ENCODE peak calls at places on chromosomes 5 and 9, in six cellular contexts. U, Q, E, R, C and D are unnamed samples.

GRCh38 chr5:144205141-144205551 is 34.5 kb downstream of the KCTD16 start:
- DNase-seq in E (peak), R (peak), U (no peak), Q (peak), C (peak), D (peak)

GRCh38 chr5:179699640-179700298 is 1.0 kb downstream of the CANX start:
- DNase-seq in Q (peak), E (no peak), R (peak), C (peak), U (no peak), D (no peak)

GRCh38 chr5:153358315-153358976 is 132.0 kb upstream of the GRIA1 start:
- DNase-seq in R (peak), C (no peak), U (no peak), E (no peak), Q (peak), D (no peak)

GRCh38 chr5:87776785-87777184 is 364.1 kb upstream of the CCNH start:
- DNase-seq in C (no peak), U (no peak), R (no peak), E (no peak), Q (no peak), D (no peak)

GRCh38 chr9:84107995-84108394 is 127.4 kb downstream of the RMI1 start:
- DNase-seq in C (no peak), Q (no peak), U (no peak), R (no peak), E (no peak), D (no peak)

GRCh38 chr9:89821081-89821480 is 216.3 kb downstream of the GADD45G start:
- DNase-seq in R (peak), U (no peak), Q (peak), E (no peak), C (no peak), D (peak)

GRCh38 chr9:130891699-130892502 is 4.7 kb downstream of the QRFP start:
- DNase-seq in Q (no peak), C (no peak), U (no peak), E (no peak), R (no peak), D (no peak)

GRCh38 chr9:135989722-135990467 is 28.7 kb upstream of the UBAC1 start:
- DNase-seq in R (no peak), Q (no peak), E (no peak), C (no peak), U (no peak), D (no peak)

GRCh38 chr5:23007226-23007625 is 154.1 kb upstream of the CDH12 start:
- DNase-seq in C (no peak), Q (peak), U (no peak), R (peak), E (no peak), D (no peak)

GRCh38 chr9:23308114-23308513 is 517.9 kb downstream of the ELAVL2 start:
- DNase-seq in E (no peak), Q (peak), R (peak), C (no peak), U (no peak), D (no peak)

GRCh38 chr5:138632900-138633489 is 57.8 kb upstream of the HSPA9 start:
- DNase-seq in U (peak), C (peak), Q (peak), E (peak), R (peak), D (peak)

GRCh38 chr5:67193479-67193878 is 3.1 kb downstream of the CD180 start:
- DNase-seq in C (no peak), E (no peak), U (no peak), R (no peak), Q (no peak), D (no peak)

GRCh38 chr5:24141046-24141445 is 503.7 kb downstream of the CDH10 start:
- DNase-seq in E (no peak), U (no peak), R (peak), Q (no peak), C (no peak), D (peak)

GRCh38 chr5:93620487-93621339 is 37.7 kb downstream of the NR2F1 start:
- DNase-seq in C (peak), E (peak), Q (peak), U (peak), R (peak), D (peak)

GRCh38 chr5:118681655-118682054 is 306.7 kb downstream of the DTWD2 start:
- DNase-seq in U (no peak), C (no peak), E (no peak), R (no peak), Q (no peak), D (no peak)

GRCh38 chr9:121495976-121496375 is 3.7 kb downstream of the GGTA1 start:
- DNase-seq in R (no peak), U (no peak), Q (no peak), E (no peak), C (no peak), D (no peak)

GRCh38 chr9:74887041-74887980 is at the start of gene TRPM6:
- DNase-seq in U (peak), C (peak), R (peak), Q (peak), E (peak), D (peak)

GRCh38 chr5:84729326-84729725 is 344.6 kb upstream of the EDIL3 start:
- DNase-seq in U (no peak), C (peak), Q (peak), R (peak), E (no peak), D (no peak)

GRCh38 chr5:178529080-178529479 is 61.1 kb downstream of the COL23A1 start:
- DNase-seq in R (peak), E (no peak), U (no peak), Q (no peak), C (no peak), D (no peak)

GRCh38 chr9:6079386-6079785 is 64.0 kb upstream of the RANBP6 start:
- DNase-seq in R (peak), Q (no peak), E (no peak), U (no peak), C (no peak), D (no peak)

GRCh38 chr5:115321309-115321708 is 24.9 kb upstream of the CCDC112 start:
- DNase-seq in C (peak), Q (no peak), R (no peak), U (no peak), E (no peak), D (no peak)

GRCh38 chr5:139446956-139447779 is 7.8 kb upstream of the DNAJC18 start:
- DNase-seq in E (no peak), C (peak), Q (peak), R (no peak), U (no peak), D (no peak)

GRCh38 chr5:150082364-150082763 is 4.0 kb downstream of the CSF1R start:
- DNase-seq in R (no peak), U (no peak), Q (no peak), E (no peak), C (no peak), D (no peak)

GRCh38 chr9:74172874-74173273 is 324.3 kb upstream of the RORB start:
- DNase-seq in E (no peak), Q (no peak), C (no peak), U (no peak), R (no peak), D (no peak)

GRCh38 chr9:136977223-136978072 is at the start of gene PTGDS:
- DNase-seq in Q (peak), U (no peak), E (no peak), C (peak), R (no peak), D (no peak)

GRCh38 chr5:176799488-176799887 is 10.9 kb upstream of the UNC5A start:
- DNase-seq in Q (no peak), C (no peak), U (no peak), E (no peak), R (no peak), D (no peak)

GRCh38 chr9:128340691-128341434 is 536 bp downstream of the SLC27A4 start:
- DNase-seq in R (peak), Q (no peak), U (no peak), C (no peak), E (peak), D (peak)

DNA sequence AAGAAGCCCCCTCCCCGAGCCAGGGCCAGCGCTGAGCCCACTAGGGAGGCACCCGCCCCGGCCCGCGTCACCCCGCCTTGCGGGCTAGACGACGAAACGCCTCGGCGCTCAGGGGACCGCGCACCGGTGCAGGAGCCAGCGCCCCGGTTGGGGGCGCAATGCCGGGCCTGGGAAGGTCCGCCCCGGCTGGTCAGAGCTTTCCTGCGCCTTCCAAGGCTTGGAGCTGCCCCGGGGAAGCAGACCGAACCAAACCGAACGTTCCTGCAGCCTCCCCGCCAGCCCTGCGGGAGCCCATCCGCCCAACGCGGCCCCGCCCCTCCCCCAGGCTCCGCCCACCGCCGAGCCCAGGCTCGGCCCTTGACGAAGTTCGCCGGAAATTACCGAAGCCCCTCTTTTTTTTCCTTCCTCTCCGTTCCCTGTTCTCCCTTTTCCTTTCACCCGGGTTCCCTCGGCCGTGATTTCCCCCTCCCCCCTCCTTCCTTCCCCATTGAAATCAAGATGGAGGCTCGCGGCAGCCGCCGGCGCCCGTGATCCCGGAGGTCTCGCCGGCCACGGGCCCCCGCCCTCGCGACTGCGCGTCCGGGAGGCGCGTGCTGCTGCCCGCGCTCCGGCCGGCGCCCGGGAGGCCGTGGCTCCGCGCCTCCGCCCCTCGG is at the start of gene TRIO:
- DNase-seq in E (peak), Q (peak), R (peak), C (peak), U (peak), D (peak)
- H2BK5ac ChIP-seq in E (peak), Q (peak), R (peak), C (peak), U (no peak), D (no peak)

DNA sequence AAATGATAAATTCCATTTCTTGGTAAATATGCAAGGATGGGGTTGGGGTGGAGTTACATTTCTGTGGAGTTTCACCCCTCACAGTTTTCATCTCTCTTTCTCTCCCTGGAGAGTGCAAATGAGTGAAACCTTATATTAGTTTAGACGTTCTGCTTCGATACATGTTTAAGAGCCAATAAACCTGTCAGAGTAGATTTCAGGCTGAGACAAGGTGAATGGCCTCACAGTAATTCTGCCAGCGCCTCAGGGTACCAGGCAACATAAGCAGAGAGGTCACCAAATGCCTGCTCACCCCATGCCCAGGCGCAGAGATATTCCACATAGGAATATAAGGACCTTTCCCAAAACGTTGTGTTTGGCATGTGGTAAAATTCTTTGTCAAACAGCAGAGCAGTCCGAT is 154.9 kb upstream of the VLDLR start:
- DNase-seq in E (no peak), R (no peak), Q (no peak), C (no peak), U (no peak), D (no peak)
- H4K8ac ChIP-seq in E (no peak), R (no peak), Q (no peak), C (no peak), U (no peak), D (no peak)

GRCh38 chr5:135688385-135688784 is 109.6 kb upstream of the CXCL14 start:
- DNase-seq in Q (no peak), E (no peak), C (no peak), U (no peak), R (no peak), D (no peak)

GRCh38 chr5:135678640-135679268 is 100.0 kb upstream of the CXCL14 start:
- DNase-seq in U (no peak), R (no peak), C (no peak), Q (no peak), E (no peak), D (no peak)

GRCh38 chr5:135680713-135681112 is 101.9 kb upstream of the CXCL14 start:
- DNase-seq in Q (no peak), R (no peak), U (no peak), C (no peak), E (no peak), D (no peak)

GRCh38 chr5:135683227-135683626 is 104.4 kb upstream of the CXCL14 start:
- DNase-seq in Q (no peak), R (no peak), U (no peak), C (no peak), E (no peak), D (no peak)
- H3K23ac ChIP-seq in Q (no peak), R (no peak), U (no peak), C (no peak), E (no peak), D (no peak)

GRCh38 chr5:159894149-159894720 is 22.0 kb upstream of the ADRA1B start:
- DNase-seq in U (no peak), C (peak), R (no peak), E (no peak), Q (peak), D (no peak)
- H2BK5ac ChIP-seq in U (no peak), C (no peak), R (no peak), E (no peak), Q (no peak), D (no peak)